ENCODE peak calls at places on chromosomes 16 and 17, in ten cellular contexts. B is body of pancreas, S is psoas muscle, F is DND-41, I is thoracic aorta, Z is adrenal gland, L is left ventricle myocardium inferior, H is A549, C is mammary epithelial cell, Q is NT2/D1. A is an unnamed sample. For H3K4me1, the result is how much of the 10 kb centered on the place peaks cover.

GRCh38 chr16:705748-706188 is at the start of gene FBXL16:
- DNase-seq in B (no peak), S (no peak), F (no peak), I (no peak), Z (no peak), L (no peak), H (no peak), C (no peak), Q (no peak), A (no peak)

GRCh38 chr17:72125742-72126141 is 4.9 kb downstream of the SOX9 start:
- DNase-seq in B (no peak), S (no peak), F (no peak), I (no peak), Z (no peak), L (no peak), H (no peak), C (peak), Q (no peak), A (no peak)

GRCh38 chr17:75078097-75079022 is 9.4 kb upstream of the SLC16A5 start:
- DNase-seq in B (peak), S (no peak), F (no peak), I (no peak), Z (peak), L (no peak), H (peak), C (peak), Q (no peak), A (no peak)

GRCh38 chr16:19119564-19119963 is 5.8 kb downstream of the ITPRIPL2 start:
- DNase-seq in B (no peak), S (no peak), F (no peak), I (no peak), Z (no peak), L (no peak), H (no peak), C (peak), Q (no peak), A (no peak)

GRCh38 chr16:15949210-15950166 is at the start of gene ABCC1:
- DNase-seq in B (peak), S (peak), F (peak), I (no peak), Z (peak), L (peak), H (peak), C (peak), Q (no peak), A (peak)

GRCh38 chr16:70721202-70721963 is 35.5 kb upstream of the MTSS2 start:
- DNase-seq in B (no peak), S (no peak), F (no peak), I (no peak), Z (no peak), L (no peak), H (no peak), C (no peak), Q (no peak), A (no peak)

GRCh38 chr16:24419709-24420108 is 119.7 kb upstream of the RBBP6 start:
- DNase-seq in B (no peak), S (no peak), F (no peak), I (no peak), Z (no peak), L (no peak), H (no peak), C (no peak), Q (peak), A (no peak)

GRCh38 chr17:31067699-31068184 is 27.0 kb upstream of the NF1 start:
- DNase-seq in B (no peak), S (no peak), F (no peak), I (no peak), Z (no peak), L (no peak), H (peak), C (peak), Q (no peak), A (no peak)

GRCh38 chr17:18138065-18138749 is 29.7 kb downstream of the MYO15A start:
- DNase-seq in B (no peak), S (no peak), F (no peak), I (no peak), Z (no peak), L (no peak), H (no peak), C (no peak), Q (no peak), A (no peak)

GRCh38 chr17:47837401-47838039 is 3.6 kb downstream of the SCRN2 start:
- DNase-seq in B (no peak), S (no peak), F (no peak), I (no peak), Z (no peak), L (no peak), H (no peak), C (peak), Q (no peak), A (no peak)

GRCh38 chr16:8096211-8096610 is 494.1 kb downstream of the TMEM114 start:
- DNase-seq in B (no peak), S (no peak), F (no peak), I (no peak), Z (no peak), L (no peak), H (no peak), C (no peak), Q (no peak), A (no peak)

DNA sequence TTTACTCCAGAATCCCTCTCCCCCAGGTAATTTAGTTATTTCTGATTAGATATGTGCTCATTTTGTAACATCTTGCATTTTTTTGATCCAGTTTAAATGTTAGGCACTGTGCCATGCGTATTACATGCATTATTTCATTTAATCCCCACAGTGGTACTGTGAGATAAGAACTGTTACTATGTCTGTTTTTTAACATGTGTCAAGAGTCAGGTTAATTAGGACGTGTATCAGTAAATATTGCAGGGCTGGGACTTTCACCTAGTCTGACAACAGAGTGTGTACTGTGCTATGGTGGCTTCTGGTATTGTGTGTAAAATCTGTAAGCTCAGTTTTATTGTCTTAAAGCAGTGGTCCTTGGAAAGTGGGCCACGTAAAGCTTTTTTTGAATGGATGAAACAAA is 10.6 kb downstream of the RSPRY1 start:
- DNase-seq in B (no peak), S (no peak), F (no peak), I (no peak), Z (no peak), L (no peak), H (no peak), C (no peak), Q (no peak), A (no peak)
- H3K4me1 ChIP-seq in B (under half), S (under half), F (under half), I (under half), Z (under half), L (half or more), H (half or more), C (under half), Q (under half), A (under half)

GRCh38 chr16:57003439-57004386 is 14.4 kb downstream of the NLRC5 start:
- DNase-seq in B (no peak), S (no peak), F (no peak), I (no peak), Z (no peak), L (no peak), H (no peak), C (no peak), Q (no peak), A (no peak)
- H3K4me1 ChIP-seq in B (under half), S (under half), F (under half), I (under half), Z (under half), L (under half), H (under half), C (under half), Q (under half), A (half or more)

GRCh38 chr16:27238016-27238587 is 30.5 kb downstream of the NSMCE1 start:
- DNase-seq in B (no peak), S (no peak), F (no peak), I (no peak), Z (no peak), L (no peak), H (no peak), C (no peak), Q (no peak), A (peak)
- H3K4me1 ChIP-seq in B (under half), S (under half), F (half or more), I (under half), Z (under half), L (half or more), H (under half), C (under half), Q (under half), A (half or more)

GRCh38 chr16:88780100-88781062 is 4.6 kb downstream of the PIEZO1 start:
- DNase-seq in B (no peak), S (no peak), F (no peak), I (no peak), Z (no peak), L (no peak), H (no peak), C (no peak), Q (no peak), A (no peak)

GRCh38 chr16:88778541-88779065 is 6.4 kb downstream of the PIEZO1 start:
- DNase-seq in B (no peak), S (no peak), F (no peak), I (no peak), Z (no peak), L (no peak), H (no peak), C (no peak), Q (no peak), A (no peak)

GRCh38 chr16:88781140-88782077 is 3.6 kb downstream of the PIEZO1 start:
- DNase-seq in B (peak), S (no peak), F (peak), I (no peak), Z (no peak), L (no peak), H (no peak), C (no peak), Q (no peak), A (peak)

GRCh38 chr16:88777801-88778415 is 7.1 kb downstream of the PIEZO1 start:
- DNase-seq in B (no peak), S (no peak), F (no peak), I (no peak), Z (no peak), L (no peak), H (no peak), C (no peak), Q (no peak), A (no peak)

GRCh38 chr16:88779406-88780099 is 5.5 kb downstream of the PIEZO1 start:
- DNase-seq in B (no peak), S (no peak), F (no peak), I (no peak), Z (no peak), L (peak), H (no peak), C (no peak), Q (no peak), A (no peak)
- H3K4me1 ChIP-seq in B (under half), S (under half), F (under half), I (under half), Z (under half), L (half or more), H (under half), C (under half), Q (half or more), A (half or more)

GRCh38 chr17:4510615-4510941 is 11.9 kb downstream of the SPNS2 start:
- DNase-seq in B (no peak), S (no peak), F (no peak), I (no peak), Z (no peak), L (no peak), H (no peak), C (no peak), Q (no peak), A (no peak)
- H3K4me1 ChIP-seq in B (half or more), S (under half), F (under half), I (half or more), Z (under half), L (half or more), H (under half), C (under half), Q (under half), A (under half)

GRCh38 chr17:63698381-63698885 is 1.5 kb downstream of the LIMD2 start:
- DNase-seq in B (no peak), S (no peak), F (peak), I (no peak), Z (no peak), L (no peak), H (no peak), C (no peak), Q (no peak), A (no peak)
- H3K4me1 ChIP-seq in B (under half), S (under half), F (under half), I (under half), Z (under half), L (under half), H (under half), C (under half), Q (under half), A (half or more)

GRCh38 chr17:10798910-10799309 is 5.0 kb downstream of the TMEM238L start:
- DNase-seq in B (no peak), S (no peak), F (no peak), I (no peak), Z (no peak), L (no peak), H (no peak), C (no peak), Q (no peak), A (no peak)
- H3K4me1 ChIP-seq in B (under half), S (under half), F (under half), I (under half), Z (under half), L (under half), H (under half), C (under half), Q (under half), A (under half)

GRCh38 chr17:78168906-78169793 is 769 bp downstream of the SYNGR2 start:
- DNase-seq in B (peak), S (peak), F (peak), I (no peak), Z (peak), L (peak), H (peak), C (peak), Q (no peak), A (peak)
- H3K4me1 ChIP-seq in B (half or more), S (under half), F (under half), I (under half), Z (under half), L (half or more), H (under half), C (under half), Q (under half), A (under half)

DNA sequence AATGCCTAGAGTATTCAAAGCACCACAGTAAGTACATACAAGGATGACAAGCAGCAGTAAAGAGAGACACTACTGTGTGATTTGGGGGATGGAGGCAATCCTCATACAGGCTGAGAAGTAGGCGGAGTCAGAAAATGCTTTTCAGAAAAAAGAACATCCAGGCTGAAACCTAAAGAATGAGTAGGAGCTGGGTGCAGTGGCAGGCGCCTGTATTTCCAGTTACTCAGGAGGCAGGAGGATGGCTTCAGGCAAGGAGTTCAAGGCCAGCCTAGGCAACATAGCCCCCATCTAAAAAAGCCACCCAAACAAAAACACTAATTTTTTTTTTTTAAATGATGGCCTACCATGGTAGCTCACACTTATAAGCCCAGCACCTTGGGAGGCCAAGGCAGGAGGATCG is 10.3 kb downstream of the KANSL1 start:
- DNase-seq in B (no peak), S (no peak), F (no peak), I (no peak), Z (no peak), L (no peak), H (no peak), C (no peak), Q (no peak), A (no peak)
- H3K4me1 ChIP-seq in B (half or more), S (half or more), F (under half), I (half or more), Z (under half), L (half or more), H (half or more), C (under half), Q (under half), A (half or more)

A was measured in effector memory CD4-positive, alpha-beta T cell.